ENCODE peak calls at places on chromosomes 1 and 21, in five cellular contexts. L, I, K, C and X are unnamed samples.

GRCh38 chr1:9009438-9010366 is 16.5 kb downstream of the SLC2A7 start:
- DNase-seq in L (peak), I (peak), K (peak), C (no peak), X (no peak)

GRCh38 chr21:18772404-18772803 is 368.8 kb upstream of the TMPRSS15 start:
- DNase-seq in L (peak), I (no peak), K (peak), C (no peak), X (peak)

GRCh38 chr1:67897270-67897949 is 64.1 kb upstream of the GNG12 start:
- DNase-seq in L (peak), I (no peak), K (no peak), C (no peak), X (peak)

GRCh38 chr1:36769886-36770830 is 264.2 kb downstream of the GRIK3 start:
- DNase-seq in L (no peak), I (no peak), K (no peak), C (no peak), X (no peak)

GRCh38 chr21:26587621-26588260 is 14.7 kb upstream of the CYYR1 start:
- DNase-seq in L (peak), I (peak), K (peak), C (no peak), X (peak)

GRCh38 chr1:44030606-44031050 is 634 bp downstream of the SLC6A9 start:
- DNase-seq in L (peak), I (peak), K (no peak), C (no peak), X (peak)

GRCh38 chr1:6461538-6462411 is 4.2 kb downstream of the TNFRSF25 start:
- DNase-seq in L (no peak), I (no peak), K (no peak), C (no peak), X (no peak)

GRCh38 chr1:59043796-59044195 is 253.1 kb upstream of the FGGY start:
- DNase-seq in L (no peak), I (no peak), K (peak), C (no peak), X (peak)

GRCh38 chr1:92167151-92167550 is 50.6 kb upstream of the C1orf146 start:
- DNase-seq in L (no peak), I (no peak), K (no peak), C (no peak), X (no peak)

GRCh38 chr21:15894596-15894995 is 164.8 kb downstream of the USP25 start:
- DNase-seq in L (peak), I (peak), K (peak), C (no peak), X (peak)

GRCh38 chr1:37255111-37255795 is 219.1 kb upstream of the ZC3H12A start:
- DNase-seq in L (peak), I (peak), K (peak), C (no peak), X (no peak)

GRCh38 chr1:230262867-230263572 is 163.1 kb downstream of the PGBD5 start:
- DNase-seq in L (no peak), I (no peak), K (no peak), C (no peak), X (no peak)

GRCh38 chr1:39333296-39333695 is 128.8 kb downstream of the MACF1 start:
- DNase-seq in L (no peak), I (no peak), K (no peak), C (no peak), X (no peak)

GRCh38 chr1:93713247-93713764 is 31.7 kb upstream of the BCAR3 start:
- DNase-seq in L (no peak), I (no peak), K (no peak), C (no peak), X (no peak)

GRCh38 chr1:22275626-22276395 is 132.9 kb upstream of the WNT4 start:
- DNase-seq in L (peak), I (peak), K (peak), C (peak), X (peak)

GRCh38 chr21:28937737-28938136 is 54.9 kb downstream of the LTN1 start:
- DNase-seq in L (no peak), I (no peak), K (no peak), C (no peak), X (no peak)

GRCh38 chr21:43600642-43601397 is 58.5 kb downstream of the HSF2BP start:
- DNase-seq in L (no peak), I (no peak), K (peak), C (no peak), X (peak)

GRCh38 chr1:6441586-6441985 is 17.0 kb downstream of the ESPN start:
- DNase-seq in L (no peak), I (no peak), K (no peak), C (no peak), X (no peak)

GRCh38 chr1:60245371-60245770 is 171.8 kb upstream of the C1orf87 start:
- DNase-seq in L (no peak), I (no peak), K (no peak), C (no peak), X (no peak)

GRCh38 chr1:232538224-232538942 is 91.5 kb downstream of the SIPA1L2 start:
- DNase-seq in L (no peak), I (peak), K (peak), C (peak), X (peak)

GRCh38 chr1:107140703-107141490 is at the start of gene NTNG1:
- DNase-seq in L (no peak), I (peak), K (peak), C (no peak), X (no peak)

GRCh38 chr21:42463861-42464515 is 32.0 kb downstream of the RSPH1 start:
- DNase-seq in L (peak), I (peak), K (peak), C (peak), X (peak)

GRCh38 chr1:241985787-241986186 is 13.1 kb downstream of the MAP1LC3C start:
- DNase-seq in L (peak), I (peak), K (peak), C (peak), X (no peak)

GRCh38 chr1:55002686-55003085 is 4.0 kb downstream of the BSND start:
- DNase-seq in L (no peak), I (no peak), K (no peak), C (no peak), X (no peak)

GRCh38 chr1:154749078-154749760 is 120.9 kb downstream of the KCNN3 start:
- DNase-seq in L (peak), I (peak), K (peak), C (peak), X (peak)

GRCh38 chr1:64127297-64127696 is 76.1 kb upstream of the UBE2U start:
- DNase-seq in L (no peak), I (no peak), K (no peak), C (no peak), X (no peak)

GRCh38 chr1:23634840-23635642 is 56.6 kb upstream of the RPL11 start:
- DNase-seq in L (peak), I (peak), K (peak), C (peak), X (peak)

GRCh38 chr1:235160395-235160964 is 570 bp downstream of the RBM34 start:
- DNase-seq in L (no peak), I (peak), K (peak), C (peak), X (peak)

GRCh38 chr1:172380441-172381244 is 39.8 kb upstream of the C1orf105 start:
- DNase-seq in L (peak), I (peak), K (no peak), C (no peak), X (peak)

GRCh38 chr1:10787274-10787673 is 9.2 kb downstream of the CASZ1 start:
- DNase-seq in L (no peak), I (no peak), K (no peak), C (no peak), X (no peak)

GRCh38 chr1:110967256-110967655 is 3.5 kb upstream of the LRIF1 start:
- DNase-seq in L (no peak), I (no peak), K (no peak), C (no peak), X (no peak)

GRCh38 chr1:168465942-168466702 is 77.7 kb downstream of the XCL2 start:
- DNase-seq in L (no peak), I (peak), K (peak), C (no peak), X (peak)

GRCh38 chr1:39048745-39049370 is 22.7 kb downstream of the NDUFS5 start:
- DNase-seq in L (no peak), I (no peak), K (no peak), C (no peak), X (no peak)

GRCh38 chr1:155540000-155540874 is 22.4 kb downstream of the ASH1L start:
- DNase-seq in L (no peak), I (no peak), K (no peak), C (no peak), X (no peak)

GRCh38 chr21:16455978-16456377 is 726.2 kb downstream of the USP25 start:
- DNase-seq in L (no peak), I (no peak), K (no peak), C (no peak), X (peak)

GRCh38 chr1:43666608-43667007 is 16.7 kb downstream of the KDM4A start:
- DNase-seq in L (no peak), I (no peak), K (peak), C (no peak), X (no peak)

GRCh38 chr1:233393084-233393840 is 65.7 kb downstream of the MAP3K21 start:
- DNase-seq in L (no peak), I (no peak), K (no peak), C (no peak), X (no peak)

GRCh38 chr1:115136706-115137105 is 47.4 kb upstream of the TSPAN2 start:
- DNase-seq in L (no peak), I (no peak), K (peak), C (no peak), X (no peak)

GRCh38 chr1:188489336-188490112 is 1660.8 kb downstream of the PLA2G4A start:
- DNase-seq in L (peak), I (peak), K (peak), C (peak), X (peak)

GRCh38 chr1:6342031-6342430 is 51.5 kb downstream of the ACOT7 start:
- DNase-seq in L (no peak), I (peak), K (no peak), C (no peak), X (no peak)

GRCh38 chr1:148354909-148355308 is 128.2 kb downstream of the PPIAL4G start:
- DNase-seq in L (no peak), I (no peak), K (no peak), C (no peak), X (no peak)

GRCh38 chr1:148354284-148354869 is 128.7 kb downstream of the PPIAL4G start:
- DNase-seq in L (no peak), I (no peak), K (no peak), C (no peak), X (no peak)

GRCh38 chr1:148355976-148356375 is 127.1 kb downstream of the PPIAL4G start:
- DNase-seq in L (no peak), I (no peak), K (no peak), C (no peak), X (no peak)

GRCh38 chr1:148352470-148353118 is 130.5 kb downstream of the PPIAL4G start:
- DNase-seq in L (no peak), I (no peak), K (no peak), C (no peak), X (no peak)

DNA sequence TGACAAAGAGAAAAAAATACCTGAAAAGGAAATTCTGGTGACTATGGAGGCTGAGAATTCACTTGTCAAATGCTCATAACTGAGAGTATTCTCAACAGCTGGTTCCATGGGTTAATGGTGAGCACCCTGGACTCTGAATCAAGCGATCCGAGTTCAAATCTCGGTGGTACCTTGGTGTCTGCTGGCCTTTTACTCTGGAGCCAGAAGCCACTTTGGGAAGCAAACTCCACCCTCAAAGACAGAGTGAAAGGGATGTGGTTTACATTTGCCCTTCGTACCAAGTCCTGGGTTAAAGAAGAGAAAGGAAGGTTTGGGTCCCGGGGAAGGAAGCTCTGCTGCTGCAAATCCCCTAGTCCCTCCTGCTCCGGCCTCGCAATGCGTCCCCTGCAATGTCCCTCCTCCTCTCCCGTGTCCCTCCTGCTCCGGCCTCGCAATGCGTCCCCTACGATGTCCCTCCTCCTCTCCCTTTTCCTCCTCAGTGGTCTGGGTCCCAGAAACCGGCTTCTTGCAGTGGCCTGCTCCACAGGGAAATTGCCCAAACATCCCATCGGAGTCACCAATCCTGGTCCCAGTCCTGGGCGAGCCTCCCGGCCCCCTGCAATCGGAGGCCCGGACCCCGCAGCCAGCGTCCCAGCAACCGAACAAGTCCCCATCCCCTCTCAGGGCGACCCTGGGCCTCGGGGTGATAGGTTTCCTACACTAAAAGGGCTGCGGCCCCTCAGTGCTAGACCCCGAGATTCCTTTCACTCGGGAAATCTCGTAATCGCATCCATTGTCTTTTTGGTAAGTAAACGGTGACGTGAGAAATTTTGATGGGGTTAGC is 129.4 kb downstream of the PPIAL4G start:
- DNase-seq in L (peak), I (no peak), K (peak), C (peak), X (peak)
- TF ChIP-seq EZH2 in L (peak), I (no peak), K (no peak), C (no peak), X (peak)

GRCh38 chr1:206606867-206607266 is 5.4 kb downstream of the EIF2D start:
- DNase-seq in L (peak), I (peak), K (peak), C (peak), X (peak)
- TF ChIP-seq CTCF in L (peak), I (peak), K (peak), C (peak), X (peak)

DNA sequence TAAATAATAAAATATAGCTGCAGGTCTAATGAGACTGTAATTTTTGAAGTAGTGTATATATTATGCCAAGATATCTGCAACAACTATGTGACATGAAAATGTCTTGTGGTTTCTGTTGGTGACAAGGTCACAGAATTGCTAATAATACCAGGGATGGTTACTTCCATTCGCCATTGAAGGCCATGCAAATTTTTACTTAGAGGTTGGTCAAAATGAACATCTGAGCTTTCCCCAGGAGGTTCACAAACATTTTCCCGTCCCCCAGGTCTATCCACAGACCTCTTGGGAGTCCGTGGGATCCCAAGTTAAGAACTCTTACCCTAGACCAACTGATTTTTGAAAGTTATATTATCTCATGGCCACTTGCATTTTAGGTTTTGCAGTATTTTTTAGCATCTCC is 62.7 kb downstream of the BCL9 start:
- DNase-seq in L (no peak), I (no peak), K (no peak), C (no peak), X (no peak)
- TF ChIP-seq EZH2 in L (no peak), I (no peak), K (no peak), C (no peak), X (no peak)

DNA sequence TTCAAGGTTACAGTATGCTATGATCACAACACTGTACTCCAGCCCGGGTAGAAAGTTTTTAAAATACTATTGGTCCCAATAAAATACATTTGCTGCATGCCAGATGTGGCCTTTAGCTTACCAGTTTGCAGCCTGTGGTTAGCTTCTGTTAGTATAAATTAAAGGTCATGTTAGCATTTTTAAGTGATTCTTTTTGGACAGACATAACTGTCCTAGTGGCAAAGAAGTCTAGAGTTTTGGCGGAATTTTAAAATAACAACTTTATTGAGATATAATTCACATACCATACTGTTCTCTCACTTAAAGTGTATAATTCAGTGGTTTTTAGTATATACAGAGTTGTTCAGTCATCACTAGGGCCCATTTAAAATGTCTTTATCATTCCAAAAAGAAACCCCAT is 24.3 kb upstream of the TMEM39B start:
- DNase-seq in L (no peak), I (no peak), K (no peak), C (no peak), X (peak)
- TF ChIP-seq CTCF in L (no peak), I (no peak), K (no peak), C (no peak), X (no peak)

DNA sequence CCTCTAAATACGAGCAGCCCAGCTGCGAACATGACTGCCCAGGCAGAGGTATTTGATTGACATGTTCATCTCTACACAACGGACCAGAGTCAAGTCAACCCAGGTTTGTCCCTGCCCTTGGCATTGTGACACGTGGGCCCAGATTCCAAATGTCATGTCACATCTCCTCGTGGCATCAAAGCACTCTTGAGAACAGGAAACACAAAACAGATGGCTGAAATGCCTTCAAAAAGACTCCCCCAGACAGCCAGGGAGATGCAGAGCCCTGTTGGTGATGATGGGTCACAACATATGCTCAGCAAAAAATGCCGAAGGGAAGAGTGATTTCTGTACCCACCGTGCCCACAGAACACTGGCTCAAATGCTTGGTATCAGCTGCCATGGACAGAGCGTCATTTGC is 337.8 kb upstream of the DAB1 start:
- DNase-seq in L (no peak), I (peak), K (no peak), C (no peak), X (no peak)
- TF ChIP-seq EZH2 in L (no peak), I (no peak), K (no peak), C (no peak), X (no peak)

GRCh38 chr21:34921151-34921550 is 128.0 kb downstream of the RUNX1 start:
- DNase-seq in L (no peak), I (no peak), K (no peak), C (no peak), X (no peak)

GRCh38 chr21:34923202-34923601 is 125.9 kb downstream of the RUNX1 start:
- DNase-seq in L (no peak), I (no peak), K (no peak), C (no peak), X (no peak)

GRCh38 chr21:34923626-34924025 is 125.5 kb downstream of the RUNX1 start:
- DNase-seq in L (no peak), I (no peak), K (no peak), C (no peak), X (no peak)

GRCh38 chr21:34924194-34924593 is 124.9 kb downstream of the RUNX1 start:
- DNase-seq in L (no peak), I (no peak), K (no peak), C (no peak), X (no peak)

DNA sequence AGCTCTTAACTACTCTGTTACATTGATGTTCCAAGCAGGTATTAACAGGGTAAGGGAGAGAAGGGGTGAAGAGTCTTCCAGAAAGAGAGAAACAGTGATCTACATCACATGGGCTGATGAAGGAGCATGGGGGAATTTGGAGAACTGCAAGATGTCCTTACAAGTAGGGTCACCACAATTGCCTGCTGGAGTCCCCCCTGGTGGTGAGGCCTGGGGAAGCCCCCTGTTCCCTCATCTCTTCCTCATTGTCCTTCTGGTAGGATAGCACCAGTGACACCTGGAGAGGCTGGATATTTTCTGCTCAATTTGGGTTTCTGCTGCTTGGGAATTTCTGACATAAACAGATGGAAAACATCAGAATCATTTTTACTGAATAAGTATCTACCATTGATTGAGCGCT is 126.6 kb downstream of the RUNX1 start:
- DNase-seq in L (no peak), I (no peak), K (no peak), C (no peak), X (no peak)
- TF ChIP-seq CTCF in L (no peak), I (no peak), K (no peak), C (no peak), X (no peak)